ENCODE peak calls at places on chromosomes 5 and 9, in eight cellular contexts. D is mammary epithelial cell, C is tibial nerve, Z is A549, W is HCT116, R is PC-3, Y is H1, L is RWPE2. M is an unnamed sample.

GRCh38 chr5:177458912-177459350 is 12.3 kb downstream of the PRR7 start:
- DNase-seq in D (no peak), C (no peak), Z (peak; percentile 64), W (no peak), R (peak; percentile 34), Y (no peak), L (no peak), M (no peak)

GRCh38 chr5:134184155-134185135 is 7.7 kb upstream of the SKP1 start:
- DNase-seq in D (peak; percentile 42), C (peak; percentile 70), Z (peak; percentile 73), W (peak; percentile 48), R (peak; percentile 74), Y (peak; percentile 38), L (no peak), M (peak; percentile 71)

GRCh38 chr5:2575292-2575691 is 176.2 kb downstream of the IRX2 start:
- DNase-seq in D (no peak), C (no peak), Z (no peak), W (no peak), R (no peak), Y (no peak), L (no peak), M (no peak)

GRCh38 chr9:108363321-108363720 is 492.5 kb downstream of the ACTL7B start:
- DNase-seq in D (no peak), C (no peak), Z (no peak), W (no peak), R (no peak), Y (no peak), L (no peak), M (no peak)

GRCh38 chr9:76716270-76716669 is 48.0 kb upstream of the PCA3 start:
- DNase-seq in D (no peak), C (no peak), Z (no peak), W (no peak), R (no peak), Y (no peak), L (no peak), M (no peak)

GRCh38 chr9:35517136-35517535 is 27.2 kb downstream of the RUSC2 start:
- DNase-seq in D (peak; percentile 50), C (no peak), Z (no peak), W (no peak), R (no peak), Y (no peak), L (no peak), M (no peak)

GRCh38 chr9:129095170-129095667 is 14.3 kb downstream of the DOLPP1 start:
- DNase-seq in D (no peak), C (no peak), Z (no peak), W (no peak), R (no peak), Y (no peak), L (no peak), M (no peak)

GRCh38 chr5:123582570-123583293 is 70.8 kb downstream of the CSNK1G3 start:
- DNase-seq in D (no peak), C (no peak), Z (no peak), W (no peak), R (peak; percentile 4), Y (no peak), L (no peak), M (no peak)

GRCh38 chr5:143016777-143017374 is 246.7 kb downstream of the ARHGAP26 start:
- DNase-seq in D (peak; percentile 33), C (no peak), Z (peak; percentile 54), W (no peak), R (peak; percentile 57), Y (no peak), L (no peak), M (no peak)

GRCh38 chr9:11374961-11375360 is 762.2 kb upstream of the PTPRD start:
- DNase-seq in D (no peak), C (no peak), Z (no peak), W (no peak), R (no peak), Y (no peak), L (no peak), M (no peak)

GRCh38 chr9:19294219-19294618 is 63.7 kb downstream of the DENND4C start:
- DNase-seq in D (no peak), C (no peak), Z (no peak), W (no peak), R (no peak), Y (no peak), L (no peak), M (no peak)

GRCh38 chr5:138963763-138964371 is 88.7 kb upstream of the LRRTM2 start:
- DNase-seq in D (no peak), C (no peak), Z (no peak), W (no peak), R (no peak), Y (no peak), L (no peak), M (no peak)

GRCh38 chr5:42423285-42424152 is at the start of gene GHR:
- DNase-seq in D (peak; percentile 84), C (peak; percentile 79), Z (peak; percentile 85), W (peak; percentile 6), R (peak; percentile 94), Y (peak; percentile 67), L (peak; percentile 88), M (no peak)

GRCh38 chr9:6805532-6805931 is 47.8 kb downstream of the KDM4C start:
- DNase-seq in D (no peak), C (no peak), Z (peak; percentile 5), W (no peak), R (no peak), Y (no peak), L (no peak), M (no peak)

GRCh38 chr5:121833631-121834420 is 17.9 kb upstream of the FTMT start:
- DNase-seq in D (no peak), C (no peak), Z (no peak), W (no peak), R (no peak), Y (no peak), L (no peak), M (no peak)

GRCh38 chr5:168314735-168315411 is 23.4 kb downstream of the WWC1 start:
- DNase-seq in D (peak; percentile 93), C (no peak), Z (peak; percentile 98), W (peak; percentile 86), R (peak; percentile 95), Y (no peak), L (peak; percentile 100), M (no peak)
- H3K27ac ChIP-seq in D (peak overlapping the region; percentile 61), C (no peak overlapping the region), Z (peak overlapping the region; percentile 92), W (peak overlapping the region; percentile 63), R (peak overlapping the region; percentile 87), Y (no peak overlapping the region), L (peak overlapping the region; percentile 96), M (no peak overlapping the region)

GRCh38 chr5:6905423-6905822 is 192.2 kb downstream of the TENT4A start:
- DNase-seq in D (no peak), C (peak; percentile 32), Z (no peak), W (no peak), R (no peak), Y (no peak), L (no peak), M (no peak)

GRCh38 chr5:6903934-6904333 is 190.7 kb downstream of the TENT4A start:
- DNase-seq in D (no peak), C (no peak), Z (no peak), W (no peak), R (no peak), Y (no peak), L (no peak), M (no peak)

GRCh38 chr5:6907320-6907918 is 194.2 kb downstream of the TENT4A start:
- DNase-seq in D (no peak), C (no peak), Z (no peak), W (no peak), R (no peak), Y (no peak), L (no peak), M (no peak)

GRCh38 chr5:6904822-6905221 is 191.6 kb downstream of the TENT4A start:
- DNase-seq in D (no peak), C (no peak), Z (no peak), W (no peak), R (no peak), Y (no peak), L (no peak), M (no peak)

DNA sequence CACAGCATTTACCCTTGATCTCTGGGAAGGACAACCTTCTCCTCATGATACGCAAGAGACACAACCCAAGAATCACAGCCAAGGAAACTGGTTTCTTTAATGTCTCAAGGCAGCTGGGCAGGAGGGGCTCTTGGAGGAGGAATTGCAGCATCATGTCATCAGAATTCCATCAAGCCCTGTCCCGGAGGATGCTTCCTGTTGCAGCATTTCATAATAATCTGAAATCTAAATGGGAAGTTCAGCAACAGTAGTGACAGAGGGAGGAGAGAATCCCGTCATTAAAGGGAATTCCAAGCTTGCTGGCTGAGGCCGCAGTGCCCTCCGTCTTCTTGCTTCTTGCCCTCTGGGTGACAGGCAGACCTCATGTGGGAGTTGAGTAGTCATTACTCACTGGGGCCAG is 192.7 kb downstream of the TENT4A start:
- DNase-seq in D (no peak), C (peak; percentile 57), Z (peak; percentile 8), W (no peak), R (no peak), Y (no peak), L (no peak), M (no peak)
- H3K9me3 ChIP-seq in D (peaks cover 27% of the 10 kb centered on the region), C (no peaks in the 10 kb centered on the region), Z (no peaks in the 10 kb centered on the region), W (no peaks in the 10 kb centered on the region), R (no peaks in the 10 kb centered on the region), Y (no peaks in the 10 kb centered on the region), L (no peaks in the 10 kb centered on the region), M (no peaks in the 10 kb centered on the region)

DNA sequence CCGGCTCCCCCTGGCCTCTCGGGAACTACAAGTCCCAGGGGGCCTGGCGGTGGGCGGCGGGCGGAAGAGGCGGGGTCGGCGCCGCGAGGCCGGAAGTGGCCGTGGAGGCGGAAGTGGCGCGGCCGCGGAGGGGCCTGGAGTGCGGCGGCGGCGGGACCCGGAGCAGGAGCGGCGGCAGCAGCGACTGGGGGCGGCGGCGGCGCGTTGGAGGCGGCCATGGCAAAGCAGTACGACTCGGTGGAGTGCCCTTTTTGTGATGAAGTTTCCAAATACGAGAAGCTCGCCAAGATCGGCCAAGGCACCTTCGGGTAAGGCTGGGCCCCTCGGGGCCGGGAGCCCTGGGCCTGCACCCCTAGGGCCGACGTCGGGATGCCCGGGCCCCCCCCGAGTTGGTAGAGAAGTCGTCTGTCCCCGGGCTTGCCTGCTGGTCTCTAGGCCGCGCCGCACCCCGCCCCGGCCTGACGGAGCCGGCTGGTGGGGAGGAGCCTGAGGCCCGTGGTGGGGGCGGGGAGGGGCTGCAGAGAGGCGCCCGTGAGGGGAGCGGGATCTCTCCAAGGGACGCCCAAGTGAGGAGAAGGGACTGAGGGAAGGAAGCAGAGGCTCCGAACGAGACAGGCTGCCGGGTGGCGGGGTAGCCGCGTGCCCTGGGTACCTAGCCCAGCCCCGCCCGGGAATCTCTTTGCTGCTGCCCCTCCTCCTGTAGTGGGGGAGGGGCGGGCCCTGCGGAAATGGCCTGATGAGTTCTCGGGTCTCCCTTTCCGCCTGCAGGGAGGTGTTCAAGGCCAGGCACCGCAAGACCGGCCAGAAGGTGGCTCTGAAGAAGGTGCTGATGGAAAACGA is at the start of gene CDK9:
- DNase-seq in D (peak; percentile 84), C (peak; percentile 84), Z (peak; percentile 94), W (peak; percentile 73), R (peak; percentile 79), Y (no peak), L (peak; percentile 88), M (peak; percentile 89)
- TF ChIP-seq CTCF in D (no peak), C (no peak), Z (no peak), W (no peak), R (no peak), Y (no peak), L (no peak), M (no peak)

DNA sequence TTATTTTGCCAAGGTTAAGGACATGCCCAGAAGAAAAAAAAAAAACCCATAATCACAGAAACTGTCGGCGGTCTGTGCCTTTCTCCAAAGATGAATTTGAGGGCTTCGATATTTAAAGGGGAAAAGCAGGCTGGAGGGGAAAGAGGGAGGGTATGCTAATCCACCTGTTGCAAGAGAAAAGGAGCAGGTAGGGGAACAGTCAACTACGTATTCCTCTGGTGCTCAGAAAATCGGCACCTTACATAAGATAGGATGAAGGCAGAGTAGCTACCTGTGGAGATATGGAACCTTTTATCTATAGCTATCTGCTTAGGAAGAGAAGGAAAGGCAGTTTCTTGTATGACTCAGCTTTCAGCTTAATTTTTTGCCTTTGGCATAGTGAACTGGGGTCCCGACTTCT is 77.7 kb downstream of the PTCD2 start:
- DNase-seq in D (no peak), C (no peak), Z (no peak), W (no peak), R (no peak), Y (no peak), L (no peak), M (no peak)
- H3K27ac ChIP-seq in D (no peak overlapping the region), C (no peak overlapping the region), Z (peak overlapping the region; percentile 40), W (no peak overlapping the region), R (no peak overlapping the region), Y (no peak overlapping the region), L (no peak overlapping the region), M (no peak overlapping the region)